ENCODE peak calls at places on chromosomes 6 and 20, in five cellular contexts. J is HTR-8/SVneo, O is pons, W is PC-3, S is neural progenitor cell. K is an unnamed sample.

GRCh38 chr6:135258970-135259369 is 77.9 kb downstream of the MYB start:
- DNase-seq in J (no peak), O (no peak), W (peak), S (no peak), K (no peak)

GRCh38 chr6:32684246-32684645 is 17.8 kb upstream of the HLA-DQB1 start:
- DNase-seq in J (no peak), O (no peak), W (no peak), S (no peak), K (no peak)

GRCh38 chr6:116011520-116011919 is 49.2 kb downstream of the FRK start:
- DNase-seq in J (no peak), O (no peak), W (peak), S (no peak), K (no peak)

GRCh38 chr20:23547613-23548012 is 20.7 kb downstream of the CST9L start:
- DNase-seq in J (no peak), O (no peak), W (no peak), S (no peak), K (no peak)

GRCh38 chr6:136647363-136647763 is 97.1 kb upstream of the MAP7 start:
- DNase-seq in J (peak), O (no peak), W (no peak), S (no peak), K (peak)

GRCh38 chr6:26197736-26198625 is 110.8 kb downstream of the HFE start:
- DNase-seq in J (no peak), O (no peak), W (peak), S (peak), K (peak)

GRCh38 chr20:37239026-37239451 is 22.6 kb downstream of the GHRH start:
- DNase-seq in J (no peak), O (no peak), W (no peak), S (no peak), K (no peak)

GRCh38 chr6:170093276-170093657 is 197.6 kb downstream of the DLL1 start:
- DNase-seq in J (no peak), O (no peak), W (no peak), S (no peak), K (no peak)

GRCh38 chr20:63697357-63697867 is 960 bp downstream of the TNFRSF6B start:
- DNase-seq in J (no peak), O (no peak), W (peak), S (no peak), K (no peak)

GRCh38 chr20:21395666-21396044 is 1.7 kb downstream of the NKX2-4 start:
- DNase-seq in J (no peak), O (no peak), W (no peak), S (peak), K (peak)

GRCh38 chr6:113818528-113818927 is 38.6 kb upstream of the MARCKS start:
- DNase-seq in J (no peak), O (no peak), W (no peak), S (no peak), K (no peak)

GRCh38 chr20:15446373-15446772 is 1109.0 kb upstream of the FLRT3 start:
- DNase-seq in J (no peak), O (no peak), W (peak), S (no peak), K (no peak)

GRCh38 chr6:137927777-137928218 is 60.7 kb downstream of the TNFAIP3 start:
- DNase-seq in J (no peak), O (peak), W (no peak), S (no peak), K (peak)

GRCh38 chr20:49906615-49907154 is 8.6 kb downstream of the SPATA2 start:
- DNase-seq in J (no peak), O (no peak), W (no peak), S (no peak), K (no peak)

GRCh38 chr6:7541175-7542064 is at the start of gene DSP:
- DNase-seq in J (peak), O (no peak), W (peak), S (peak), K (peak)

GRCh38 chr6:153328194-153328593 is 197.1 kb upstream of the RGS17 start:
- DNase-seq in J (no peak), O (no peak), W (peak), S (no peak), K (no peak)

K was measured in mesendoderm.